ENCODE peak calls at places on chromosomes 11 and 22, in eight cellular contexts. R is esophagus muscularis mucosa, S is tibial nerve, P is heart left ventricle, Q is upper lobe of left lung, K is thyroid gland, I is Peyer's patch, M is IMR-90. E is an unnamed sample. For H3K36me3 and H3K4me1, the result is how much of the 10 kb centered on the place peaks cover.

GRCh38 chr22:43823353-43823908 is 11.3 kb upstream of the EFCAB6 start:
- DNase-seq in S (no peak), R (no peak), M (no peak), P (no peak), Q (peak), I (no peak), K (no peak), E (no peak)

GRCh38 chr11:33195391-33196190 is 34.3 kb upstream of the CSTF3 start:
- DNase-seq in K (peak), I (no peak), Q (peak), S (no peak), M (peak), R (no peak), P (no peak), E (no peak)

GRCh38 chr11:77121096-77121640 is 6.9 kb upstream of the MYO7A start:
- DNase-seq in Q (no peak), P (no peak), R (no peak), M (no peak), S (no peak), K (no peak), I (no peak), E (no peak)

GRCh38 chr22:42519544-42520237 is at the start of gene RRP7A:
- DNase-seq in Q (peak), P (peak), M (peak), S (peak), K (peak), R (peak), I (peak), E (peak)

GRCh38 chr11:28836285-28837081 is 728.3 kb downstream of the METTL15 start:
- DNase-seq in K (no peak), I (no peak), R (no peak), S (no peak), M (peak), Q (no peak), P (no peak), E (no peak)

GRCh38 chr11:38491986-38492385 is 1894.0 kb upstream of the RAG2 start:
- DNase-seq in Q (no peak), P (no peak), I (no peak), M (no peak), R (no peak), S (no peak), K (no peak), E (no peak)

GRCh38 chr11:66012371-66012945 is 650 bp downstream of the CST6 start:
- DNase-seq in P (no peak), R (no peak), S (no peak), M (no peak), I (no peak), Q (no peak), K (no peak), E (no peak)

GRCh38 chr22:37545703-37546435 is 14.4 kb upstream of the CDC42EP1 start:
- DNase-seq in P (peak), R (peak), I (peak), Q (peak), S (peak), K (peak), M (peak), E (peak)

GRCh38 chr22:27682438-27682837 is 119.1 kb downstream of the MN1 start:
- DNase-seq in I (no peak), S (no peak), Q (no peak), R (no peak), K (no peak), P (no peak), M (no peak), E (no peak)

GRCh38 chr11:109680127-109680526 is 258.1 kb downstream of the C11orf87 start:
- DNase-seq in M (peak), Q (no peak), K (no peak), P (no peak), R (no peak), S (no peak), I (no peak), E (no peak)

GRCh38 chr11:8098361-8098760 is 17.4 kb downstream of the TUB start:
- DNase-seq in R (peak), P (no peak), I (no peak), M (peak), Q (no peak), S (no peak), K (no peak), E (no peak)

GRCh38 chr11:65356394-65356972 is 1.9 kb downstream of the TIGD3 start:
- DNase-seq in S (no peak), K (peak), P (peak), I (no peak), Q (no peak), M (no peak), R (no peak), E (peak)

GRCh38 chr11:112024178-112024777 is 930 bp upstream of the DLAT start:
- DNase-seq in P (no peak), R (no peak), I (no peak), K (peak), M (no peak), S (no peak), Q (no peak), E (no peak)

GRCh38 chr22:17980638-17981051 is 43.7 kb downstream of the MICAL3 start:
- DNase-seq in S (no peak), Q (peak), K (no peak), R (no peak), I (peak), M (peak), P (peak), E (peak)

GRCh38 chr11:130426223-130427048 is 2.0 kb downstream of the ADAMTS8 start:
- DNase-seq in R (no peak), S (no peak), I (no peak), Q (no peak), P (no peak), K (peak), M (no peak), E (no peak)

GRCh38 chr11:113176561-113176960 is 137.8 kb upstream of the TTC12 start:
- DNase-seq in P (no peak), I (no peak), Q (no peak), R (no peak), S (no peak), M (no peak), K (no peak), E (no peak)

GRCh38 chr11:645536-645935 is 8.5 kb downstream of the DRD4 start:
- DNase-seq in Q (no peak), R (no peak), I (no peak), K (no peak), S (no peak), P (peak), M (no peak), E (no peak)

GRCh38 chr11:27507561-27508322 is 1.2 kb upstream of the LIN7C start:
- DNase-seq in S (no peak), Q (no peak), M (no peak), R (no peak), I (no peak), P (no peak), K (no peak), E (no peak)

GRCh38 chr11:61499816-61500491 is 8.6 kb upstream of the LRRC10B start:
- DNase-seq in I (no peak), K (no peak), S (no peak), M (no peak), Q (no peak), P (no peak), R (no peak), E (no peak)

GRCh38 chr11:123103326-123103980 is 41.5 kb upstream of the HSPA8 start:
- DNase-seq in M (peak), K (peak), S (peak), P (peak), Q (peak), R (peak), I (no peak), E (peak)

GRCh38 chr22:32233091-32233490 is 22.1 kb downstream of the SLC5A4 start:
- DNase-seq in S (no peak), Q (no peak), I (no peak), M (no peak), K (no peak), P (no peak), R (no peak), E (no peak)

GRCh38 chr11:112847568-112847967 is 113.7 kb upstream of the NCAM1 start:
- DNase-seq in I (no peak), P (no peak), M (no peak), K (no peak), R (peak), Q (no peak), S (no peak), E (no peak)

GRCh38 chr22:44870021-44870420 is 117.6 kb downstream of the ARHGAP8 start:
- DNase-seq in M (peak), I (peak), K (peak), Q (no peak), R (no peak), S (no peak), P (no peak), E (no peak)

GRCh38 chr11:70524096-70524922 is 126.0 kb downstream of the CTTN start:
- DNase-seq in I (peak), S (no peak), M (peak), P (no peak), Q (no peak), K (no peak), R (no peak), E (no peak)

GRCh38 chr22:44412136-44412731 is 85.8 kb downstream of the RTL6 start:
- DNase-seq in M (no peak), Q (no peak), S (no peak), K (no peak), I (no peak), P (no peak), R (no peak), E (no peak)

GRCh38 chr11:72361321-72361720 is 73.0 kb downstream of the CLPB start:
- DNase-seq in Q (no peak), K (no peak), S (no peak), M (no peak), P (no peak), I (no peak), R (no peak), E (no peak)

GRCh38 chr11:79237676-79238075 is 203.2 kb downstream of the TENM4 start:
- DNase-seq in P (no peak), S (no peak), M (peak), R (no peak), I (no peak), Q (no peak), K (peak), E (no peak)

GRCh38 chr11:70579376-70579955 is 181.1 kb downstream of the CTTN start:
- DNase-seq in Q (no peak), P (no peak), M (no peak), R (no peak), I (no peak), K (no peak), S (no peak), E (no peak)

GRCh38 chr11:126088999-126089398 is 26.3 kb upstream of the CDON start:
- DNase-seq in S (no peak), I (no peak), M (no peak), Q (no peak), R (no peak), K (no peak), P (no peak), E (no peak)

GRCh38 chr11:3036419-3036818 is 20.8 kb downstream of the CARS1 start:
- DNase-seq in I (no peak), M (no peak), P (no peak), R (no peak), Q (no peak), K (no peak), S (no peak), E (no peak)

GRCh38 chr11:88303037-88303436 is 34.5 kb downstream of the CTSC start:
- DNase-seq in P (no peak), I (no peak), S (no peak), Q (no peak), K (no peak), M (no peak), R (no peak), E (no peak)
- H3K36me3 ChIP-seq in P (under half), I (under half), S (under half), Q (under half), K (under half), M (under half), R (under half), E (under half)

GRCh38 chr22:46036558-46037408 is 59.8 kb upstream of the WNT7B start:
- DNase-seq in M (no peak), S (no peak), P (peak), K (no peak), I (peak), Q (peak), R (no peak), E (peak)
- TF ChIP-seq POLR2A in M (no peak), S (no peak), P (no peak), K (no peak), I (no peak), Q (no peak), R (no peak), E (peak)

GRCh38 chr11:100788561-100788960 is 101.5 kb downstream of the ARHGAP42 start:
- DNase-seq in S (no peak), Q (no peak), K (no peak), R (no peak), P (no peak), M (no peak), I (no peak), E (no peak)
- H3K4me1 ChIP-seq in S (under half), Q (under half), K (under half), R (under half), P (half or more), M (under half), I (under half), E (under half)

DNA sequence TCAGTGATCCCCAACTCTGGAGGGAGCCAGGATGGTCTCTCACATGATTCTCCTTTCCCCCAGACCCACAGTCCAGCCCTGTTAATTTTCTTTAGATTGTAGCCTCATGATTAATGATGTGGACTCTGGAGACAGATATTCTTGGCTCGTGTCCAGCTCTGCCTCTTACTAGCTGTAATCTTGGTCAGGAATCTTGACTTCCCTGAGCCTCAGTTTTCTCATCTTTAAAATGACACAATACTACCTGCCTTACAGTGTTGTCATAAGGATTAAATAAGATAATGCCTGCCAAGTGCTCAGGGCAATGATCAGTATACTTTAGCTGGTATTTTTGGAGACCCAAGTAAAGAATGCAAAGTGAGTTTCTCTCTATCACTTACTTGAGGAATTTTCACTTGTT is 60.0 kb downstream of the SPECC1L start:
- DNase-seq in Q (no peak), M (no peak), R (no peak), K (no peak), P (no peak), S (no peak), I (no peak), E (no peak)
- H3K36me3 ChIP-seq in Q (under half), M (under half), R (under half), K (under half), P (half or more), S (half or more), I (under half), E (under half)

DNA sequence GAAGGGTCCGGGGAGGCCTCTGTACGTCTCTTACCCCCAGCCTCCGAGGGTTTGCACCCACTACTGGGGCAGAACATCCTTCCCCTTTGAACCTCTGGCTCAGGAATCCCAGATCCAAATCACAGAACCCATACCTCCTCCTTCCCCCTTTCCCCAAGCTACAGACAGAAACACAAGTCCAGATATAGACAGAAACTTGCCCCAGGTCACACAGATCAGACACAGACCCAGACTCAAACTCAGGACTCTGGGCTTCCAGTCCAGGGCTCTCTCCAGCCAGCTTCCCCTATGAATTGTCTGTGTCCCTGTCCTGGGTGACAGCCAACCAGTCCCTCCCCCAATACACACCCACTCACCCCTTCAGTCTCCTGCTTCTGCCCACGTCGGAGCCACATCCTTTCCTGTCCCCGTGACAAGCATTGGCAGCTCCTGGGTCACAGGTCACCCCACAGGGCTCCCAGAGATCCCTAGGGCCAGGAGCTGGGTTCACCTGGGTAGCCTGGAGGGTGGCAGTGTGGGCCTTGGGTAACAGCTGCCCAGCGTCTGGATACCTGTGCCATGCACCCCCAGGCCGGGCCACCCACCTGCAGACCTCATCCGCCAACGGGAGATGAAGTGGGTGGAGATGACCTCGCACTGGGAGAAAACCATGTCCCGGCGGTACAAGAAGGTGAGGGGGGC is 772 bp downstream of the TBC1D10C start:
- DNase-seq in I (no peak), Q (peak), K (no peak), M (no peak), P (no peak), S (no peak), R (no peak), E (no peak)
- TF ChIP-seq POLR2A in I (no peak), Q (no peak), K (no peak), M (no peak), P (no peak), S (no peak), R (no peak), E (no peak)

E was measured in gastrocnemius medialis.